ENCODE peak calls at places on chromosomes 1 and 21, in eight cellular contexts. One of them, this sample, is unnamed.

GRCh38 chr1:20366076-20366765 is 75.5 kb downstream of the VWA5B1 start:
- DNase-seq in heart left ventricle: peak; percentile 55
- DNase-seq in iPS DF 19.7: no peak
- DNase-seq in CD8-positive, alpha-beta T cell: no peak
- DNase-seq in glomerular endothelial cell: no peak
- DNase-seq in NCI-H748 treated with DMSO at 0.1 percent for 48 hours: no peak
- DNase-seq in AML-193: no peak
- DNase-seq in activated T-cell treated with anti-CD3 and anti-CD28 coated beads, Interleukin-2, amount 50 U/mL, for 72 hours: no peak
- DNase-seq in this sample: no peak

GRCh38 chr21:45371092-45371491 is 33.9 kb upstream of the COL18A1 start:
- DNase-seq in iPS DF 19.7: no peak
- DNase-seq in glomerular endothelial cell: no peak
- DNase-seq in activated T-cell treated with anti-CD3 and anti-CD28 coated beads, Interleukin-2, amount 50 U/mL, for 72 hours: no peak
- DNase-seq in CD8-positive, alpha-beta T cell: no peak
- DNase-seq in NCI-H748 treated with DMSO at 0.1 percent for 48 hours: no peak
- DNase-seq in heart left ventricle: no peak
- DNase-seq in AML-193: no peak
- DNase-seq in this sample: no peak

GRCh38 chr1:12272770-12273169 is 42.9 kb downstream of the VPS13D start:
- DNase-seq in NCI-H748 treated with DMSO at 0.1 percent for 48 hours: peak; percentile 0
- DNase-seq in AML-193: no peak
- DNase-seq in glomerular endothelial cell: no peak
- DNase-seq in activated T-cell treated with anti-CD3 and anti-CD28 coated beads, Interleukin-2, amount 50 U/mL, for 72 hours: no peak
- DNase-seq in iPS DF 19.7: no peak
- DNase-seq in heart left ventricle: no peak
- DNase-seq in CD8-positive, alpha-beta T cell: no peak
- DNase-seq in this sample: no peak

GRCh38 chr1:4931486-4931885 is 277.1 kb downstream of the AJAP1 start:
- DNase-seq in AML-193: no peak
- DNase-seq in NCI-H748 treated with DMSO at 0.1 percent for 48 hours: no peak
- DNase-seq in glomerular endothelial cell: no peak
- DNase-seq in heart left ventricle: no peak
- DNase-seq in iPS DF 19.7: no peak
- DNase-seq in activated T-cell treated with anti-CD3 and anti-CD28 coated beads, Interleukin-2, amount 50 U/mL, for 72 hours: no peak
- DNase-seq in CD8-positive, alpha-beta T cell: no peak
- DNase-seq in this sample: peak; percentile 94

GRCh38 chr1:201652180-201652579 is 113.3 kb downstream of the NAV1 start:
- DNase-seq in heart left ventricle: no peak
- DNase-seq in CD8-positive, alpha-beta T cell: no peak
- DNase-seq in AML-193: no peak
- DNase-seq in glomerular endothelial cell: no peak
- DNase-seq in activated T-cell treated with anti-CD3 and anti-CD28 coated beads, Interleukin-2, amount 50 U/mL, for 72 hours: no peak
- DNase-seq in iPS DF 19.7: no peak
- DNase-seq in NCI-H748 treated with DMSO at 0.1 percent for 48 hours: no peak
- DNase-seq in this sample: no peak

GRCh38 chr1:234235373-234235772 is 137.9 kb upstream of the COA6 start:
- DNase-seq in heart left ventricle: no peak
- DNase-seq in AML-193: no peak
- DNase-seq in CD8-positive, alpha-beta T cell: no peak
- DNase-seq in glomerular endothelial cell: no peak
- DNase-seq in iPS DF 19.7: no peak
- DNase-seq in NCI-H748 treated with DMSO at 0.1 percent for 48 hours: no peak
- DNase-seq in activated T-cell treated with anti-CD3 and anti-CD28 coated beads, Interleukin-2, amount 50 U/mL, for 72 hours: no peak
- DNase-seq in this sample: no peak

GRCh38 chr1:208219659-208220282 is 24.4 kb downstream of the PLXNA2 start:
- DNase-seq in iPS DF 19.7: no peak
- DNase-seq in CD8-positive, alpha-beta T cell: no peak
- DNase-seq in NCI-H748 treated with DMSO at 0.1 percent for 48 hours: no peak
- DNase-seq in AML-193: no peak
- DNase-seq in glomerular endothelial cell: no peak
- DNase-seq in heart left ventricle: peak; percentile 87
- DNase-seq in activated T-cell treated with anti-CD3 and anti-CD28 coated beads, Interleukin-2, amount 50 U/mL, for 72 hours: no peak
- DNase-seq in this sample: no peak

GRCh38 chr1:204769997-204770396 is 84.5 kb upstream of the LRRN2 start:
- DNase-seq in CD8-positive, alpha-beta T cell: no peak
- DNase-seq in activated T-cell treated with anti-CD3 and anti-CD28 coated beads, Interleukin-2, amount 50 U/mL, for 72 hours: no peak
- DNase-seq in AML-193: no peak
- DNase-seq in iPS DF 19.7: no peak
- DNase-seq in heart left ventricle: no peak
- DNase-seq in glomerular endothelial cell: no peak
- DNase-seq in NCI-H748 treated with DMSO at 0.1 percent for 48 hours: no peak
- DNase-seq in this sample: no peak

GRCh38 chr1:10755977-10756521 is 40.4 kb downstream of the CASZ1 start:
- DNase-seq in heart left ventricle: peak; percentile 81
- DNase-seq in glomerular endothelial cell: no peak
- DNase-seq in CD8-positive, alpha-beta T cell: peak; percentile 67
- DNase-seq in activated T-cell treated with anti-CD3 and anti-CD28 coated beads, Interleukin-2, amount 50 U/mL, for 72 hours: peak; percentile 62
- DNase-seq in iPS DF 19.7: no peak
- DNase-seq in NCI-H748 treated with DMSO at 0.1 percent for 48 hours: peak; percentile 51
- DNase-seq in AML-193: no peak
- DNase-seq in this sample: peak; percentile 11

GRCh38 chr1:230972855-230973271 is 5.8 kb downstream of the TTC13 start:
- DNase-seq in NCI-H748 treated with DMSO at 0.1 percent for 48 hours: no peak
- DNase-seq in AML-193: peak; percentile 81
- DNase-seq in glomerular endothelial cell: no peak
- DNase-seq in activated T-cell treated with anti-CD3 and anti-CD28 coated beads, Interleukin-2, amount 50 U/mL, for 72 hours: peak; percentile 74
- DNase-seq in CD8-positive, alpha-beta T cell: peak; percentile 76
- DNase-seq in iPS DF 19.7: no peak
- DNase-seq in heart left ventricle: no peak
- DNase-seq in this sample: no peak

GRCh38 chr1:91564888-91565700 is 64.4 kb downstream of the CDC7 start:
- DNase-seq in heart left ventricle: no peak
- DNase-seq in iPS DF 19.7: no peak
- DNase-seq in activated T-cell treated with anti-CD3 and anti-CD28 coated beads, Interleukin-2, amount 50 U/mL, for 72 hours: no peak
- DNase-seq in glomerular endothelial cell: no peak
- DNase-seq in NCI-H748 treated with DMSO at 0.1 percent for 48 hours: no peak
- DNase-seq in AML-193: no peak
- DNase-seq in CD8-positive, alpha-beta T cell: peak; percentile 11
- DNase-seq in this sample: no peak

GRCh38 chr1:37166005-37166404 is 131.7 kb upstream of the GRIK3 start:
- DNase-seq in iPS DF 19.7: no peak
- DNase-seq in activated T-cell treated with anti-CD3 and anti-CD28 coated beads, Interleukin-2, amount 50 U/mL, for 72 hours: no peak
- DNase-seq in glomerular endothelial cell: no peak
- DNase-seq in AML-193: no peak
- DNase-seq in heart left ventricle: no peak
- DNase-seq in CD8-positive, alpha-beta T cell: no peak
- DNase-seq in NCI-H748 treated with DMSO at 0.1 percent for 48 hours: no peak
- DNase-seq in this sample: no peak

GRCh38 chr1:116489231-116489697 is 81.6 kb downstream of the CD58 start:
- DNase-seq in NCI-H748 treated with DMSO at 0.1 percent for 48 hours: no peak
- DNase-seq in CD8-positive, alpha-beta T cell: no peak
- DNase-seq in glomerular endothelial cell: no peak
- DNase-seq in heart left ventricle: no peak
- DNase-seq in AML-193: no peak
- DNase-seq in iPS DF 19.7: no peak
- DNase-seq in activated T-cell treated with anti-CD3 and anti-CD28 coated beads, Interleukin-2, amount 50 U/mL, for 72 hours: no peak
- DNase-seq in this sample: no peak

GRCh38 chr1:210132582-210132981 is 100.0 kb upstream of the SERTAD4 start:
- DNase-seq in CD8-positive, alpha-beta T cell: no peak
- DNase-seq in NCI-H748 treated with DMSO at 0.1 percent for 48 hours: no peak
- DNase-seq in glomerular endothelial cell: peak; percentile 10
- DNase-seq in heart left ventricle: no peak
- DNase-seq in AML-193: no peak
- DNase-seq in iPS DF 19.7: no peak
- DNase-seq in activated T-cell treated with anti-CD3 and anti-CD28 coated beads, Interleukin-2, amount 50 U/mL, for 72 hours: no peak
- DNase-seq in this sample: no peak

GRCh38 chr1:151693057-151693651 is 23.4 kb downstream of the CELF3 start:
- DNase-seq in NCI-H748 treated with DMSO at 0.1 percent for 48 hours: peak; percentile 6
- DNase-seq in CD8-positive, alpha-beta T cell: no peak
- DNase-seq in glomerular endothelial cell: no peak
- DNase-seq in heart left ventricle: no peak
- DNase-seq in activated T-cell treated with anti-CD3 and anti-CD28 coated beads, Interleukin-2, amount 50 U/mL, for 72 hours: no peak
- DNase-seq in iPS DF 19.7: no peak
- DNase-seq in AML-193: peak; percentile 30
- DNase-seq in this sample: peak; percentile 75

GRCh38 chr1:38004284-38005101 is 821 bp downstream of the FHL3 start:
- DNase-seq in heart left ventricle: no peak
- DNase-seq in AML-193: no peak
- DNase-seq in CD8-positive, alpha-beta T cell: peak; percentile 58
- DNase-seq in NCI-H748 treated with DMSO at 0.1 percent for 48 hours: no peak
- DNase-seq in activated T-cell treated with anti-CD3 and anti-CD28 coated beads, Interleukin-2, amount 50 U/mL, for 72 hours: no peak
- DNase-seq in iPS DF 19.7: no peak
- DNase-seq in glomerular endothelial cell: no peak
- DNase-seq in this sample: no peak

GRCh38 chr1:69121708-69122107 is 446.0 kb upstream of the LRRC7 start:
- DNase-seq in activated T-cell treated with anti-CD3 and anti-CD28 coated beads, Interleukin-2, amount 50 U/mL, for 72 hours: no peak
- DNase-seq in AML-193: no peak
- DNase-seq in CD8-positive, alpha-beta T cell: no peak
- DNase-seq in NCI-H748 treated with DMSO at 0.1 percent for 48 hours: no peak
- DNase-seq in glomerular endothelial cell: no peak
- DNase-seq in heart left ventricle: no peak
- DNase-seq in iPS DF 19.7: no peak
- DNase-seq in this sample: no peak

GRCh38 chr1:56788588-56788987 is 30.6 kb downstream of the FYB2 start:
- DNase-seq in glomerular endothelial cell: no peak
- DNase-seq in NCI-H748 treated with DMSO at 0.1 percent for 48 hours: peak; percentile 20
- DNase-seq in CD8-positive, alpha-beta T cell: no peak
- DNase-seq in activated T-cell treated with anti-CD3 and anti-CD28 coated beads, Interleukin-2, amount 50 U/mL, for 72 hours: no peak
- DNase-seq in iPS DF 19.7: no peak
- DNase-seq in heart left ventricle: peak; percentile 41
- DNase-seq in AML-193: no peak
- DNase-seq in this sample: no peak

GRCh38 chr1:64476251-64476952 is 6.5 kb downstream of the CACHD1 start:
- DNase-seq in heart left ventricle: peak; percentile 34
- DNase-seq in activated T-cell treated with anti-CD3 and anti-CD28 coated beads, Interleukin-2, amount 50 U/mL, for 72 hours: no peak
- DNase-seq in glomerular endothelial cell: peak; percentile 78
- DNase-seq in AML-193: no peak
- DNase-seq in CD8-positive, alpha-beta T cell: no peak
- DNase-seq in NCI-H748 treated with DMSO at 0.1 percent for 48 hours: no peak
- DNase-seq in iPS DF 19.7: no peak
- DNase-seq in this sample: no peak